ENCODE peak calls at places on chromosomes 4 and X, in nine cellular contexts. D, N, V, H, R, K, T, Q and A are unnamed samples.

GRCh38 chr4:168995537-168996295 is 14.3 kb downstream of the CBR4 start:
- DNase-seq in D (peak; percentile 24), N (no peak), V (no peak), H (no peak), R (no peak), K (no peak), T (no peak), Q (no peak), A (no peak)

GRCh38 chr4:140158234-140159030 is 4.4 kb upstream of the MAML3 start:
- DNase-seq in D (no peak), N (no peak), V (no peak), H (no peak), R (no peak), K (no peak), T (no peak), Q (peak; percentile 34), A (peak; percentile 80)

GRCh38 chr4:5045099-5045498 is 6.2 kb upstream of the STK32B start:
- DNase-seq in D (no peak), N (no peak), V (no peak), H (no peak), R (no peak), K (peak; percentile 73), T (no peak), Q (no peak), A (peak; percentile 38)

GRCh38 chrX:154321624-154322023 is 26.0 kb downstream of the TKTL1 start:
- DNase-seq in D (no peak), N (no peak), V (no peak), H (no peak), R (no peak), K (no peak), T (no peak), Q (no peak), A (no peak)

GRCh38 chr4:1576961-1577814 is 106.9 kb downstream of the FAM53A start:
- DNase-seq in D (no peak), N (no peak), V (no peak), H (no peak), R (peak; percentile 70), K (no peak), T (no peak), Q (no peak), A (no peak)

GRCh38 chr4:47686294-47686872 is 151.5 kb downstream of the CORIN start:
- DNase-seq in D (peak; percentile 57), N (peak; percentile 55), V (no peak), H (peak; percentile 15), R (peak; percentile 68), K (no peak), T (peak; percentile 37), Q (no peak), A (peak; percentile 76)

GRCh38 chr4:70183168-70183939 is 12.2 kb upstream of the ODAM start:
- DNase-seq in D (peak; percentile 60), N (no peak), V (no peak), H (peak; percentile 51), R (no peak), K (no peak), T (peak; percentile 44), Q (no peak), A (no peak)

GRCh38 chr4:39976945-39977488 is 694 bp downstream of the PDS5A start:
- DNase-seq in D (no peak), N (peak; percentile 28), V (peak; percentile 64), H (no peak), R (peak; percentile 77), K (peak; percentile 71), T (no peak), Q (peak; percentile 75), A (peak; percentile 62)

GRCh38 chr4:144709793-144710525 is 64.0 kb downstream of the HHIP start:
- DNase-seq in D (peak; percentile 16), N (no peak), V (no peak), H (peak; percentile 91), R (no peak), K (no peak), T (peak; percentile 54), Q (no peak), A (no peak)

GRCh38 chr4:88003261-88003660 is 4.2 kb upstream of the PKD2 start:
- DNase-seq in D (no peak), N (no peak), V (no peak), H (no peak), R (no peak), K (no peak), T (no peak), Q (no peak), A (no peak)

GRCh38 chr4:187770345-187770744 is 225.2 kb upstream of the ZFP42 start:
- DNase-seq in D (no peak), N (no peak), V (no peak), H (no peak), R (no peak), K (no peak), T (no peak), Q (no peak), A (no peak)

GRCh38 chrX:114717921-114718320 is 134.0 kb downstream of the HTR2C start:
- DNase-seq in D (no peak), N (no peak), V (no peak), H (no peak), R (no peak), K (no peak), T (no peak), Q (no peak), A (no peak)

GRCh38 chr4:53622739-53623151 is 31.5 kb upstream of the LNX1 start:
- DNase-seq in D (peak; percentile 99), N (no peak), V (no peak), H (no peak), R (no peak), K (no peak), T (no peak), Q (no peak), A (no peak)

GRCh38 chr4:8175686-8176085 is 17.1 kb upstream of the ABLIM2 start:
- DNase-seq in D (no peak), N (no peak), V (no peak), H (no peak), R (no peak), K (no peak), T (no peak), Q (no peak), A (no peak)

GRCh38 chr4:61572160-61572559 is 372.0 kb downstream of the ADGRL3 start:
- DNase-seq in D (peak; percentile 82), N (no peak), V (no peak), H (peak; percentile 52), R (no peak), K (no peak), T (peak; percentile 6), Q (no peak), A (no peak)

GRCh38 chrX:108091878-108092291 is 307 bp downstream of the ATG4A start:
- DNase-seq in D (no peak), N (no peak), V (no peak), H (no peak), R (no peak), K (no peak), T (peak; percentile 5), Q (no peak), A (no peak)

GRCh38 chr4:22071749-22072148 is 123.2 kb upstream of the KCNIP4 start:
- DNase-seq in D (no peak), N (no peak), V (no peak), H (peak; percentile 22), R (no peak), K (no peak), T (no peak), Q (no peak), A (no peak)

GRCh38 chr4:145614235-145614615 is 5.0 kb upstream of the MMAA start:
- DNase-seq in D (no peak), N (no peak), V (no peak), H (no peak), R (no peak), K (no peak), T (no peak), Q (no peak), A (no peak)

GRCh38 chrX:50613846-50614245 is 143.2 kb upstream of the DGKK start:
- DNase-seq in D (peak; percentile 2), N (no peak), V (no peak), H (no peak), R (no peak), K (no peak), T (no peak), Q (no peak), A (no peak)

GRCh38 chrX:72255445-72255844 is 16.6 kb upstream of the ERCC6L start:
- DNase-seq in D (no peak), N (no peak), V (no peak), H (no peak), R (no peak), K (no peak), T (no peak), Q (no peak), A (no peak)

GRCh38 chr4:112765317-112765989 is 128.5 kb downstream of the LARP7 start:
- DNase-seq in D (peak; percentile 10), N (no peak), V (no peak), H (no peak), R (no peak), K (no peak), T (no peak), Q (no peak), A (no peak)

GRCh38 chrX:120457766-120458180 is 11.3 kb downstream of the LAMP2 start:
- DNase-seq in D (peak; percentile 83), N (no peak), V (no peak), H (peak; percentile 22), R (no peak), K (no peak), T (no peak), Q (no peak), A (no peak)

GRCh38 chrX:134716620-134717012 is 58.3 kb upstream of the PLAC1 start:
- DNase-seq in D (no peak), N (no peak), V (no peak), H (no peak), R (no peak), K (no peak), T (no peak), Q (no peak), A (no peak)

GRCh38 chr4:6892190-6892908 is 17.3 kb upstream of the TBC1D14 start:
- DNase-seq in D (no peak), N (no peak), V (peak; percentile 70), H (peak; percentile 21), R (no peak), K (no peak), T (no peak), Q (no peak), A (peak; percentile 86)

GRCh38 chrX:110318664-110318968 is 731 bp upstream of the AMMECR1 start:
- DNase-seq in D (no peak), N (peak; percentile 3), V (no peak), H (no peak), R (no peak), K (no peak), T (peak; percentile 25), Q (no peak), A (no peak)